ENCODE peak calls at places on chromosomes 3 and 15, in six cellular contexts. B is dorsolateral prefrontal cortex, F is neuronal stem cell, O is colonic mucosa, R is esophagus squamous epithelium, U is MG63. S is an unnamed sample.

GRCh38 chr3:170641510-170642236 is 55.8 kb upstream of the SLC7A14 start:
- DNase-seq in B (no peak), F (no peak), O (no peak), R (no peak), U (peak; percentile 80), S (no peak)

GRCh38 chr3:136671921-136672320 is 80.3 kb downstream of the STAG1 start:
- DNase-seq in B (no peak), F (no peak), O (no peak), R (no peak), U (peak; percentile 17), S (no peak)

GRCh38 chr3:126137490-126138130 is 42.8 kb downstream of the ALDH1L1 start:
- DNase-seq in B (peak; percentile 5), F (no peak), O (peak; percentile 8), R (no peak), U (no peak), S (peak; percentile 5)

GRCh38 chr3:163622384-163622783 is 1455.9 kb downstream of the SI start:
- DNase-seq in B (no peak), F (peak; percentile 49), O (no peak), R (no peak), U (no peak), S (no peak)

GRCh38 chr3:190017575-190018288 is 103.0 kb downstream of the P3H2 start:
- DNase-seq in B (peak; percentile 35), F (no peak), O (peak; percentile 48), R (no peak), U (peak; percentile 77), S (no peak)

GRCh38 chr15:52329150-52329549 is 33.5 kb upstream of the MYO5C start:
- DNase-seq in B (no peak), F (no peak), O (no peak), R (no peak), U (no peak), S (no peak)

GRCh38 chr3:15271785-15272381 is 60.5 kb downstream of the SH3BP5 start:
- DNase-seq in B (no peak), F (no peak), O (peak; percentile 49), R (peak; percentile 20), U (no peak), S (peak; percentile 8)

GRCh38 chr15:87816811-87817210 is 439.7 kb downstream of the NTRK3 start:
- DNase-seq in B (no peak), F (no peak), O (no peak), R (no peak), U (peak; percentile 84), S (no peak)

GRCh38 chr3:70855139-70855538 is 542.7 kb upstream of the MDFIC2 start:
- DNase-seq in B (no peak), F (no peak), O (no peak), R (no peak), U (no peak), S (no peak)

GRCh38 chr3:131072099-131072559 is 45.5 kb downstream of the NEK11 start:
- DNase-seq in B (no peak), F (no peak), O (no peak), R (no peak), U (no peak), S (no peak)

GRCh38 chr3:143850877-143851276 is 2.6 kb upstream of the SLC9A9 start:
- DNase-seq in B (no peak), F (no peak), O (no peak), R (no peak), U (peak; percentile 54), S (no peak)

GRCh38 chr3:45210308-45211038 is 15.6 kb downstream of the TMEM158 start:
- DNase-seq in B (peak; percentile 48), F (no peak), O (peak; percentile 89), R (no peak), U (peak; percentile 82), S (peak; percentile 73)

GRCh38 chr15:32898991-32899613 is 181.3 kb downstream of the GREM1 start:
- DNase-seq in B (no peak), F (peak; percentile 70), O (peak; percentile 26), R (no peak), U (no peak), S (no peak)

GRCh38 chr3:22159004-22159695 is 408.1 kb upstream of the ZNF385D start:
- DNase-seq in B (no peak), F (no peak), O (no peak), R (no peak), U (no peak), S (no peak)

GRCh38 chr3:129061888-129062834 is 1.6 kb downstream of the GP9 start:
- DNase-seq in B (no peak), F (no peak), O (no peak), R (no peak), U (no peak), S (no peak)

GRCh38 chr15:90062729-90063684 is 39.3 kb downstream of the IDH2 start:
- DNase-seq in B (no peak), F (no peak), O (no peak), R (no peak), U (no peak), S (no peak)

GRCh38 chr3:144403040-144403457 is 431.4 kb downstream of the DIPK2A start:
- DNase-seq in B (no peak), F (no peak), O (no peak), R (no peak), U (no peak), S (no peak)

GRCh38 chr3:24628523-24629258 is 134.0 kb upstream of the THRB start:
- DNase-seq in B (no peak), F (no peak), O (peak; percentile 39), R (no peak), U (no peak), S (no peak)

GRCh38 chr3:32220006-32220405 is 18.5 kb upstream of the CMTM8 start:
- DNase-seq in B (no peak), F (no peak), O (no peak), R (no peak), U (no peak), S (no peak)

GRCh38 chr15:68199340-68199739 is 5.8 kb downstream of the CALML4 start:
- DNase-seq in B (no peak), F (no peak), O (no peak), R (no peak), U (no peak), S (peak; percentile 17)

DNA sequence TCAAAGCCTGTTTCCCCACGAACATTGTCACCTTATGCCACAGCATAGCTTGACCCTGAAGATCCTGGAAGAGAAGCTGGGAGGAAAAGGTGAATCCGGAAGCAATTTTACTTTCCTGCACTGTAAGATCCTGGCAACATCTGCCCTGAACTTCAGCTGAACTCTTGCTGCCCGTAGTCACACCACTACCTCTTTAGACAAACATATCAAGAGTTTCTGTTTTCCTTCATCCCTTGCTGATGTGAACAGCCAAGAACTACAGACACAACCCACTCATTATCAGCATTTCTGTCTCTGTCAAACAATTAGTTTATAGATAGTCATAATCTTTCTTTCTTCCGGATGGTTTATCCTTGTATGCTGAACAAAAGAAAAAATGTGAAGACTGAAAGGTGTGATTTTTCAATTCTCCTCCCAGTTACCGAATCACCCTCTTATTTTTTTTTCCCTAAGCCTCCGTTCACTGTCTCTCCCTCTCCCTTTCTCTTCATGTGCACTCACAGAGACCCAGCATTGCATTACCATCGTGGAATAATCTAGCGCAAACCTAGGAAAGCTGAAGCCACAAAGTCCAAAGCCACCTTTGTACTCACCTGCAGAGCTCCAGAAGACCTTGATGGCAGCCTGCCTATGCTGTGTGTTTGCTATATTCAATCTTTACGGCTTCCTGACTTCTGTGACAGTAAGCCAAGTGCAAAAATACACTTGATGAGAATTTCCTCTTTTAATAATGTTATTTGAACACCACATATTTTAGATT is 229.2 kb downstream of the CDIN1 start:
- DNase-seq in B (no peak), F (no peak), O (no peak), R (no peak), U (no peak), S (no peak)
- H3K4me3 ChIP-seq in B (no peak overlapping the region), F (no peak overlapping the region), O (no peak overlapping the region), R (no peak overlapping the region), U (no peak overlapping the region), S (no peak overlapping the region)

GRCh38 chr3:127587876-127588275 is 2.7 kb downstream of the TPRA1 start:
- DNase-seq in B (no peak), F (no peak), O (no peak), R (no peak), U (no peak), S (no peak)

GRCh38 chr3:127590282-127590592 is 296 bp downstream of the TPRA1 start:
- DNase-seq in B (no peak), F (no peak), O (peak; percentile 40), R (no peak), U (no peak), S (no peak)

GRCh38 chr3:127590593-127591477 is at the start of gene TPRA1:
- DNase-seq in B (peak; percentile 95), F (peak; percentile 95), O (peak; percentile 91), R (peak; percentile 60), U (peak; percentile 98), S (peak; percentile 89)

GRCh38 chr3:127588675-127589577 is 1.6 kb downstream of the TPRA1 start:
- DNase-seq in B (no peak), F (no peak), O (no peak), R (no peak), U (peak; percentile 41), S (no peak)

DNA sequence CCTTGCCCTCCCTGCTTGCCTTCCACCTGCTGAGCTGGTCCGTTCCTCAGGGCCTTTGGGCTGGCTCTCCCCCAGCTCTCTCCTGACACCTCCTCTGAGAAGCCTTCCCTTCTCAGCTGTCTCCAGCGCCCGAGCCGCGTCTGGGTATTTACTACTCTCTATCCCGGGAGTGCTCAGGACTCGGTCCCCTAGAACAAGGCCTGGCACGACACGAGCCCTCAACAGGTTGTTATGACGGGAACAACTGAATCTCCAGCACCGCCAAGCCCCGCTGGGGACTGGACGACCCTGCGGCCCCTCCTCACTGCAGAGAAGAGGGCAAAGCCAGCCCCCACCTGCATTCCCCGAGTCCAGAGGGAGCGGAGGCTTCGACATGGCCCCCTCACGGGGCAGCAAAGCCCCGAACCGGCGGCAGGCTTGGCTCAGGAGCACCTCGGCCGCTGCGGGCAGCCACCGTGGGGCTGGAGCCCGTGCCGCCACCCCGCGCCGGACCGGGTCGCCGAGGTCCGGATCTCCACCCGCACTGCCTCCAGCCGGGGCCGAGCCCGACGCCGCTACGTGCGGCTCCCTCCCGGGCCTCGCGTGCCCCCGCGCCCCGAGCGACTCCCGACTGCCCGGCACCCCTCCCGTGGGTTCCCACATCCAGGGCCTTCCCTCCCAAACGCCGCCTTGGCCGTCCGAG is 792 bp downstream of the TPRA1 start:
- DNase-seq in B (no peak), F (no peak), O (peak; percentile 34), R (no peak), U (no peak), S (peak; percentile 25)
- H3K4me3 ChIP-seq in B (peak overlapping the region; percentile 76), F (peak overlapping the region; percentile 94), O (peak overlapping the region; percentile 92), R (peak overlapping the region; percentile 88), U (peak overlapping the region; percentile 94), S (peak overlapping the region; percentile 97)

GRCh38 chr15:100926971-100927756 is 8.0 kb downstream of the LRRK1 start:
- DNase-seq in B (no peak), F (no peak), O (peak; percentile 15), R (no peak), U (no peak), S (no peak)
- H3K4me3 ChIP-seq in B (no peak overlapping the region), F (no peak overlapping the region), O (no peak overlapping the region), R (no peak overlapping the region), U (no peak overlapping the region), S (no peak overlapping the region)

DNA sequence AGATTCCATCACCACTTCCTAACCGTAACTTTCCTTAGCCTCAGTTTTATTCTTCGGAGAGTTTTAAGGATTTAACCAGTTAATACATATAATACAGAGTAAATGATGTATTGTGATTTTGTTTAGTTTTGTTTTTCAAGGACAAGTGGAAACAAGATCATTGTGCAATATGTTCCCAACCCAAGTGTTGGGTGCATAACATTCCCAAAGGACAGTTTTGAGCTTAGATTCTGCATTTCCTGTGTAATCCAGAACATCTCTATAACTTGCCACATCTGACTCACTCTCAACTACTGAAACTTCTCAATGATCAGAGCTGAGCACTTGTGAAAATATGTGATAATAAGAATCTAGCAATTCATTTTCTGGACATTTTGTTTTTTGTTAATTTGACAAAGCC is 466.1 kb upstream of the PPP2R3A start:
- DNase-seq in B (no peak), F (no peak), O (no peak), R (no peak), U (no peak), S (no peak)
- H3K4me3 ChIP-seq in B (no peak overlapping the region), F (no peak overlapping the region), O (no peak overlapping the region), R (no peak overlapping the region), U (no peak overlapping the region), S (no peak overlapping the region)